ENCODE peak calls at places on chromosome 9, in eight cellular contexts. F, S, T, Z, E, W, P and J are unnamed samples.
A peak's percentile ranks its signal among the peaks of the same experiment; 100 is the strongest.

GRCh38 chr9:107043886-107044285 is 180.9 kb downstream of the ZNF462 start:
- DNase-seq in P (no peak), E (no peak), T (peak; percentile 69), F (no peak), Z (no peak), S (no peak), W (no peak), J (no peak)

GRCh38 chr9:137621131-137621757 is 2.4 kb downstream of the EHMT1 start:
- DNase-seq in F (no peak), T (no peak), S (no peak), P (no peak), W (no peak), Z (no peak), E (no peak), J (no peak)

GRCh38 chr9:123757960-123758359 is 172.0 kb downstream of the DENND1A start:
- DNase-seq in P (no peak), S (no peak), Z (no peak), T (no peak), E (no peak), F (no peak), W (no peak), J (no peak)

GRCh38 chr9:138046641-138047301 is 169.2 kb downstream of the CACNA1B start:
- DNase-seq in E (no peak), Z (peak; percentile 7), S (no peak), W (no peak), T (peak; percentile 48), P (no peak), F (no peak), J (no peak)

GRCh38 chr9:134421888-134422287 is 95.6 kb downstream of the RXRA start:
- DNase-seq in E (no peak), S (no peak), Z (no peak), F (no peak), P (no peak), W (no peak), T (no peak), J (no peak)

GRCh38 chr9:93657331-93658111 is 81.1 kb downstream of the PHF2 start:
- DNase-seq in T (peak; percentile 53), Z (no peak), E (no peak), P (no peak), S (no peak), F (no peak), W (no peak), J (no peak)

GRCh38 chr9:28925184-28925583 is 1351.9 kb upstream of the C9orf72 start:
- DNase-seq in Z (no peak), F (no peak), T (no peak), P (no peak), W (no peak), S (no peak), E (no peak), J (no peak)

GRCh38 chr9:133897675-133898074 is 94.4 kb downstream of the VAV2 start:
- DNase-seq in Z (no peak), F (no peak), E (peak; percentile 31), W (no peak), S (no peak), T (no peak), P (no peak), J (peak; percentile 64)

GRCh38 chr9:71909887-71910601 is 949 bp downstream of the ABHD17B start:
- DNase-seq in S (peak; percentile 16), F (peak; percentile 36), W (peak; percentile 44), P (no peak), T (peak; percentile 79), Z (peak; percentile 20), E (peak; percentile 43), J (no peak)

GRCh38 chr9:77433675-77434445 is 214.3 kb downstream of the GNA14 start:
- DNase-seq in P (peak; percentile 5), W (peak; percentile 53), F (peak; percentile 28), Z (no peak), S (peak; percentile 54), T (peak; percentile 84), E (peak; percentile 83), J (peak; percentile 41)

GRCh38 chr9:128724744-128725211 is 851 bp upstream of the ZDHHC12 start:
- DNase-seq in P (no peak), F (peak; percentile 42), Z (no peak), T (peak; percentile 89), S (peak; percentile 7), W (peak; percentile 79), E (peak; percentile 81), J (peak; percentile 38)

GRCh38 chr9:131675437-131676022 is 64.3 kb downstream of the RAPGEF1 start:
- DNase-seq in T (no peak), W (no peak), F (no peak), S (no peak), P (no peak), E (no peak), Z (no peak), J (no peak)

GRCh38 chr9:1460143-1460769 is 410.1 kb downstream of the DMRT2 start:
- DNase-seq in E (no peak), Z (no peak), W (peak; percentile 57), S (no peak), P (no peak), F (no peak), T (no peak), J (no peak)

GRCh38 chr9:132128191-132128590 is 33.7 kb upstream of the NTNG2 start:
- DNase-seq in S (no peak), Z (no peak), T (no peak), P (no peak), F (no peak), E (no peak), W (no peak), J (no peak)

GRCh38 chr9:76206821-76207220 is 187.4 kb downstream of the RFK start:
- DNase-seq in T (no peak), Z (no peak), S (no peak), F (no peak), P (no peak), W (no peak), E (no peak), J (no peak)

GRCh38 chr9:126292736-126293521 is 33.7 kb upstream of the MVB12B start:
- DNase-seq in E (no peak), S (no peak), W (no peak), Z (no peak), T (no peak), P (no peak), F (no peak), J (no peak)

GRCh38 chr9:1829719-1830118 is 185.4 kb upstream of the SMARCA2 start:
- DNase-seq in Z (no peak), F (no peak), P (no peak), S (no peak), W (no peak), T (no peak), E (no peak), J (no peak)

GRCh38 chr9:18799420-18799819 is 233.6 kb downstream of the SAXO1 start:
- DNase-seq in P (no peak), T (no peak), S (no peak), F (no peak), E (no peak), W (no peak), Z (no peak), J (no peak)

GRCh38 chr9:81609782-81610738 is 79.3 kb downstream of the TLE1 start:
- DNase-seq in T (no peak), E (no peak), S (no peak), F (no peak), W (peak; percentile 57), Z (no peak), P (no peak), J (no peak)

GRCh38 chr9:8732367-8733075 is 932.9 kb upstream of the DMAC1 start:
- DNase-seq in F (no peak), S (no peak), E (no peak), T (no peak), Z (no peak), W (no peak), P (no peak), J (no peak)

GRCh38 chr9:135215571-135216161 is 128.2 kb downstream of the OLFM1 start:
- DNase-seq in W (peak; percentile 8), P (no peak), E (no peak), T (peak; percentile 57), F (no peak), Z (no peak), S (no peak), J (no peak)